ENCODE peak calls at places on chromosomes 3 and 15, in seven cellular contexts. One of them, this sample, is unnamed.

GRCh38 chr3:195443391-195443989 is 670 bp upstream of the ACAP2 start:
- DNase-seq in stimulated activated CD4-positive, alpha-beta T cell treated with anti-CD3 and anti-CD28 coated beads, Interleukin-12 subunit alpha, Interleukin-12 subunit beta, amount 100 ng/mL, for 4 hours: no peak
- DNase-seq in T-cell: no peak
- DNase-seq in ecto neural progenitor cell: no peak
- DNase-seq in SJSA1: no peak
- DNase-seq in effector CD4-positive, alpha-beta T cell: no peak
- DNase-seq in astrocyte of the spinal cord: no peak
- DNase-seq in this sample: no peak

GRCh38 chr15:40782609-40783227 is 12.9 kb downstream of the C15orf62 start:
- DNase-seq in stimulated activated CD4-positive, alpha-beta T cell treated with anti-CD3 and anti-CD28 coated beads, Interleukin-12 subunit alpha, Interleukin-12 subunit beta, amount 100 ng/mL, for 4 hours: peak
- DNase-seq in ecto neural progenitor cell: peak
- DNase-seq in SJSA1: no peak
- DNase-seq in effector CD4-positive, alpha-beta T cell: peak
- DNase-seq in T-cell: peak
- DNase-seq in astrocyte of the spinal cord: no peak
- DNase-seq in this sample: peak

GRCh38 chr3:37967252-37967881 is 23.2 kb upstream of the VILL start:
- DNase-seq in ecto neural progenitor cell: peak
- DNase-seq in effector CD4-positive, alpha-beta T cell: peak
- DNase-seq in stimulated activated CD4-positive, alpha-beta T cell treated with anti-CD3 and anti-CD28 coated beads, Interleukin-12 subunit alpha, Interleukin-12 subunit beta, amount 100 ng/mL, for 4 hours: peak
- DNase-seq in T-cell: peak
- DNase-seq in astrocyte of the spinal cord: peak
- DNase-seq in SJSA1: peak
- DNase-seq in this sample: peak

GRCh38 chr3:175238848-175239247 is 379.7 kb downstream of the NAALADL2 start:
- DNase-seq in stimulated activated CD4-positive, alpha-beta T cell treated with anti-CD3 and anti-CD28 coated beads, Interleukin-12 subunit alpha, Interleukin-12 subunit beta, amount 100 ng/mL, for 4 hours: no peak
- DNase-seq in SJSA1: no peak
- DNase-seq in T-cell: no peak
- DNase-seq in effector CD4-positive, alpha-beta T cell: no peak
- DNase-seq in astrocyte of the spinal cord: no peak
- DNase-seq in ecto neural progenitor cell: no peak
- DNase-seq in this sample: no peak

GRCh38 chr3:170180107-170180951 is 1.2 kb downstream of the PHC3 start:
- DNase-seq in effector CD4-positive, alpha-beta T cell: no peak
- DNase-seq in SJSA1: peak
- DNase-seq in stimulated activated CD4-positive, alpha-beta T cell treated with anti-CD3 and anti-CD28 coated beads, Interleukin-12 subunit alpha, Interleukin-12 subunit beta, amount 100 ng/mL, for 4 hours: no peak
- DNase-seq in ecto neural progenitor cell: no peak
- DNase-seq in T-cell: no peak
- DNase-seq in astrocyte of the spinal cord: peak
- DNase-seq in this sample: no peak

GRCh38 chr3:106850429-106850828 is 526.8 kb upstream of the CCDC54 start:
- DNase-seq in effector CD4-positive, alpha-beta T cell: no peak
- DNase-seq in SJSA1: no peak
- DNase-seq in stimulated activated CD4-positive, alpha-beta T cell treated with anti-CD3 and anti-CD28 coated beads, Interleukin-12 subunit alpha, Interleukin-12 subunit beta, amount 100 ng/mL, for 4 hours: no peak
- DNase-seq in astrocyte of the spinal cord: peak
- DNase-seq in ecto neural progenitor cell: no peak
- DNase-seq in T-cell: no peak
- DNase-seq in this sample: no peak

GRCh38 chr15:61084944-61085367 is 144.1 kb downstream of the RORA start:
- DNase-seq in astrocyte of the spinal cord: peak
- DNase-seq in stimulated activated CD4-positive, alpha-beta T cell treated with anti-CD3 and anti-CD28 coated beads, Interleukin-12 subunit alpha, Interleukin-12 subunit beta, amount 100 ng/mL, for 4 hours: no peak
- DNase-seq in T-cell: no peak
- DNase-seq in SJSA1: no peak
- DNase-seq in ecto neural progenitor cell: no peak
- DNase-seq in effector CD4-positive, alpha-beta T cell: no peak
- DNase-seq in this sample: no peak

GRCh38 chr3:151838574-151839312 is 24.8 kb downstream of the AADAC start:
- DNase-seq in T-cell: peak
- DNase-seq in SJSA1: peak
- DNase-seq in effector CD4-positive, alpha-beta T cell: no peak
- DNase-seq in stimulated activated CD4-positive, alpha-beta T cell treated with anti-CD3 and anti-CD28 coated beads, Interleukin-12 subunit alpha, Interleukin-12 subunit beta, amount 100 ng/mL, for 4 hours: peak
- DNase-seq in ecto neural progenitor cell: no peak
- DNase-seq in astrocyte of the spinal cord: peak
- DNase-seq in this sample: peak

GRCh38 chr15:98924311-98925049 is 83.1 kb downstream of the PGPEP1L start:
- DNase-seq in T-cell: no peak
- DNase-seq in ecto neural progenitor cell: no peak
- DNase-seq in astrocyte of the spinal cord: no peak
- DNase-seq in effector CD4-positive, alpha-beta T cell: no peak
- DNase-seq in stimulated activated CD4-positive, alpha-beta T cell treated with anti-CD3 and anti-CD28 coated beads, Interleukin-12 subunit alpha, Interleukin-12 subunit beta, amount 100 ng/mL, for 4 hours: no peak
- DNase-seq in SJSA1: no peak
- DNase-seq in this sample: peak

This sample was measured in islet precursor cell.